ENCODE peak calls at places on chromosome 5, in four cellular contexts. I is NCI-H1105, L is NAMALWA, D is ACHN. Y is an unnamed sample.

GRCh38 chr5:99034336-99034735 is 105.5 kb upstream of the CHD1 start:
- DNase-seq in I (no peak), L (no peak), D (no peak), Y (peak; percentile 87)

GRCh38 chr5:77491783-77492652 is at the start of gene WDR41:
- DNase-seq in I (peak; percentile 60), L (peak; percentile 95), D (peak; percentile 86), Y (peak; percentile 84)

GRCh38 chr5:142937265-142937877 is 167.2 kb downstream of the ARHGAP26 start:
- DNase-seq in I (no peak), L (no peak), D (no peak), Y (no peak)

GRCh38 chr5:123512631-123513461 is 869 bp downstream of the CSNK1G3 start:
- DNase-seq in I (no peak), L (peak; percentile 68), D (peak; percentile 15), Y (peak; percentile 51)

GRCh38 chr5:175436403-175436802 is 7.6 kb downstream of the DRD1 start:
- DNase-seq in I (no peak), L (no peak), D (no peak), Y (no peak)

GRCh38 chr5:1028481-1029269 is 20.1 kb downstream of the NKD2 start:
- DNase-seq in I (no peak), L (no peak), D (no peak), Y (no peak)

GRCh38 chr5:16773990-16774389 is 157.2 kb upstream of the RETREG1 start:
- DNase-seq in I (no peak), L (no peak), D (no peak), Y (no peak)

GRCh38 chr5:150562832-150563231 is 54.9 kb downstream of the NDST1 start:
- DNase-seq in I (no peak), L (peak; percentile 69), D (peak; percentile 56), Y (peak; percentile 75)

GRCh38 chr5:24905123-24905522 is 260.3 kb upstream of the CDH10 start:
- DNase-seq in I (no peak), L (no peak), D (no peak), Y (no peak)

GRCh38 chr5:137619191-137619870 is 116.6 kb downstream of the KLHL3 start:
- DNase-seq in I (peak; percentile 64), L (no peak), D (peak; percentile 2), Y (no peak)

GRCh38 chr5:115419794-115420585 is 123.5 kb upstream of the CCDC112 start:
- DNase-seq in I (no peak), L (no peak), D (peak; percentile 57), Y (peak; percentile 59)

Y was measured in small intestine.